ENCODE peak calls at places on chromosomes 4 and X, in four cellular contexts. E is AG08395, B is posterior vena cava, Y is aorta. R is an unnamed sample.

GRCh38 chrX:153941331-153942252 is 2.9 kb downstream of the RENBP start:
- DNase-seq in E (no peak), B (no peak), Y (no peak), R (no peak)

GRCh38 chrX:44943007-44943406 is 70.0 kb downstream of the KDM6A start:
- DNase-seq in E (no peak), B (no peak), Y (no peak), R (no peak)

GRCh38 chrX:106894392-106894909 is 8.7 kb downstream of the RIPPLY1 start:
- DNase-seq in E (peak), B (no peak), Y (peak), R (peak)

GRCh38 chrX:140503714-140504351 is 1.0 kb downstream of the SOX3 start:
- DNase-seq in E (no peak), B (no peak), Y (no peak), R (no peak)

GRCh38 chrX:69508610-69509009 is 4.5 kb downstream of the NALF2 start:
- DNase-seq in E (no peak), B (no peak), Y (no peak), R (no peak)

GRCh38 chrX:17525266-17525665 is 150.3 kb downstream of the NHS start:
- DNase-seq in E (no peak), B (no peak), Y (no peak), R (no peak)

GRCh38 chr4:25977397-25978170 is 63.6 kb downstream of the SMIM20 start:
- DNase-seq in E (no peak), B (peak), Y (no peak), R (no peak)

GRCh38 chr4:37749398-37749988 is 63.3 kb upstream of the RELL1 start:
- DNase-seq in E (no peak), B (no peak), Y (no peak), R (no peak)

GRCh38 chr4:3401436-3402171 is 40.2 kb upstream of the HGFAC start:
- DNase-seq in E (no peak), B (no peak), Y (no peak), R (peak)

GRCh38 chr4:169252339-169253086 is 18.2 kb downstream of the SH3RF1 start:
- DNase-seq in E (no peak), B (no peak), Y (no peak), R (no peak)

GRCh38 chr4:90137545-90137944 is 10.4 kb downstream of the CCSER1 start:
- DNase-seq in E (no peak), B (no peak), Y (no peak), R (no peak)

GRCh38 chr4:142811034-142811433 is 35.1 kb downstream of the INPP4B start:
- DNase-seq in E (no peak), B (no peak), Y (no peak), R (no peak)

GRCh38 chr4:188869581-188869980 is 730.3 kb downstream of the TRIML1 start:
- DNase-seq in E (no peak), B (no peak), Y (no peak), R (no peak)

GRCh38 chrX:38657562-38657961 is 96.2 kb downstream of the TSPAN7 start:
- DNase-seq in E (no peak), B (no peak), Y (no peak), R (no peak)

GRCh38 chr4:5146248-5146647 is 95.0 kb downstream of the STK32B start:
- DNase-seq in E (no peak), B (no peak), Y (no peak), R (no peak)

GRCh38 chr4:72568959-72569718 is at the start of gene ADAMTS3:
- DNase-seq in E (peak), B (peak), Y (peak), R (no peak)

GRCh38 chrX:103483720-103484119 is 35.6 kb downstream of the RAB40A start:
- DNase-seq in E (no peak), B (no peak), Y (no peak), R (no peak)

GRCh38 chr4:185716008-185716976 is 95.7 kb downstream of the SORBS2 start:
- DNase-seq in E (no peak), B (no peak), Y (no peak), R (no peak)

GRCh38 chr4:40192286-40193017 is 4.4 kb upstream of the RHOH start:
- DNase-seq in E (no peak), B (no peak), Y (no peak), R (no peak)

GRCh38 chr4:98113005-98113404 is 30.3 kb downstream of the STPG2 start:
- DNase-seq in E (peak), B (no peak), Y (no peak), R (peak)

GRCh38 chr4:150237110-150237852 is 159.0 kb downstream of the DCLK2 start:
- DNase-seq in E (peak), B (no peak), Y (no peak), R (peak)

GRCh38 chr4:182578402-182578801 is 335.2 kb downstream of the TENM3 start:
- DNase-seq in E (peak), B (no peak), Y (no peak), R (peak)

GRCh38 chr4:3461515-3462291 is 1.4 kb upstream of the DOK7 start:
- DNase-seq in E (no peak), B (no peak), Y (peak), R (no peak)

GRCh38 chrX:50470103-50471031 is at the start of gene DGKK:
- DNase-seq in E (no peak), B (peak), Y (no peak), R (no peak)

GRCh38 chr4:55887594-55887993 is 34.1 kb downstream of the EXOC1 start:
- DNase-seq in E (no peak), B (no peak), Y (no peak), R (no peak)

GRCh38 chrX:133413218-133413925 is 1.9 kb downstream of the GPC4 start:
- DNase-seq in E (no peak), B (no peak), Y (peak), R (no peak)

GRCh38 chr4:17447675-17448298 is 64.1 kb downstream of the QDPR start:
- DNase-seq in E (peak), B (no peak), Y (no peak), R (peak)

GRCh38 chr4:125229596-125230058 is 85.1 kb upstream of the FAT4 start:
- DNase-seq in E (no peak), B (no peak), Y (no peak), R (no peak)

GRCh38 chrX:45630078-45630477 is 429.4 kb upstream of the DIPK2B start:
- DNase-seq in E (no peak), B (no peak), Y (no peak), R (no peak)

GRCh38 chr4:7821245-7822165 is 118.2 kb downstream of the AFAP1 start:
- DNase-seq in E (no peak), B (peak), Y (no peak), R (no peak)

GRCh38 chr4:142901166-142901662 is 55.1 kb upstream of the INPP4B start:
- DNase-seq in E (peak), B (no peak), Y (no peak), R (no peak)

GRCh38 chr4:3676196-3676595 is 90.0 kb upstream of the ADRA2C start:
- DNase-seq in E (no peak), B (peak), Y (no peak), R (no peak)

GRCh38 chr4:138898282-138898681 is 117.3 kb upstream of the NOCT start:
- DNase-seq in E (peak), B (no peak), Y (no peak), R (no peak)

GRCh38 chrX:77617206-77617605 is 168.8 kb downstream of the ATRX start:
- DNase-seq in E (no peak), B (no peak), Y (no peak), R (no peak)

GRCh38 chr4:60865238-60865637 is 334.9 kb upstream of the ADGRL3 start:
- DNase-seq in E (no peak), B (no peak), Y (no peak), R (no peak)

GRCh38 chrX:102684772-102685520 is 27.3 kb upstream of the GPRASP2 start:
- DNase-seq in E (no peak), B (no peak), Y (no peak), R (no peak)

GRCh38 chrX:114930227-114930626 is 87.2 kb downstream of the IL13RA2 start:
- DNase-seq in E (no peak), B (no peak), Y (no peak), R (no peak)

R was measured in GM04504.